ENCODE peak calls at places on chromosomes 3 and 15, in eight cellular contexts. S, Z, J, N, F, M, L and H are unnamed samples.

GRCh38 chr3:181711325-181712135 is at the start of gene SOX2:
- ATAC-seq in M (peak; percentile 70), Z (peak; percentile 33), S (peak; percentile 27), J (no peak), F (peak; percentile 64), L (peak; percentile 33), N (peak; percentile 89), H (peak; percentile 34)

GRCh38 chr3:170228093-170228766 is 6.0 kb downstream of the PRKCI start:
- ATAC-seq in Z (no peak), L (no peak), N (peak; percentile 32), S (no peak), M (no peak), F (no peak), J (no peak), H (no peak)

GRCh38 chr3:192077795-192078497 is 617.0 kb downstream of the PYDC2 start:
- ATAC-seq in S (no peak), F (no peak), Z (no peak), N (no peak), L (no peak), J (no peak), M (no peak), H (no peak)

GRCh38 chr3:124786491-124787241 is 56.4 kb downstream of the UMPS start:
- ATAC-seq in M (no peak), S (no peak), J (no peak), F (peak; percentile 57), L (no peak), N (peak; percentile 54), Z (no peak), H (peak; percentile 34)

GRCh38 chr3:172106989-172107388 is 67.6 kb downstream of the FNDC3B start:
- ATAC-seq in J (peak; percentile 62), N (peak; percentile 66), Z (peak; percentile 88), L (peak; percentile 61), S (peak; percentile 62), M (peak; percentile 56), F (peak; percentile 56), H (no peak)

GRCh38 chr3:185759523-185759922 is 65.3 kb downstream of the IGF2BP2 start:
- ATAC-seq in M (no peak), S (no peak), J (no peak), N (no peak), Z (no peak), F (no peak), L (no peak), H (no peak)

GRCh38 chr3:63910873-63911272 is 1.3 kb downstream of the SCAANT1 start:
- ATAC-seq in L (no peak), S (peak; percentile 50), Z (no peak), M (peak; percentile 27), F (no peak), N (no peak), J (no peak), H (no peak)

GRCh38 chr3:15204005-15204404 is 2.0 kb upstream of the CAPN7 start:
- ATAC-seq in Z (no peak), F (no peak), J (no peak), M (no peak), L (no peak), S (no peak), N (no peak), H (no peak)

GRCh38 chr3:39440316-39440715 is 27.2 kb upstream of the MOBP start:
- ATAC-seq in Z (no peak), F (no peak), J (no peak), M (no peak), L (no peak), S (no peak), N (no peak), H (no peak)

GRCh38 chr15:70547846-70548487 is 215.4 kb downstream of the UACA start:
- ATAC-seq in L (no peak), S (peak; percentile 88), M (no peak), F (no peak), Z (no peak), N (no peak), J (peak; percentile 87), H (no peak)

GRCh38 chr3:12931273-12931905 is 90.0 kb upstream of the RPL32 start:
- ATAC-seq in N (no peak), S (no peak), F (no peak), L (no peak), J (no peak), M (no peak), Z (no peak), H (no peak)

GRCh38 chr3:5198313-5198677 is 10.8 kb downstream of the EDEM1 start:
- ATAC-seq in S (no peak), F (no peak), J (no peak), L (no peak), M (no peak), Z (no peak), N (no peak), H (no peak)